ENCODE peak calls at places on chromosomes 13 and 19, in eight cellular contexts. Z is occipital lobe; G is left colon; H is Daoy; U is MCF 10A; K is stimulated activated CD8-positive, alpha-beta memory T cell treated with anti-CD3 and anti-CD28 coated beads, Interleukin-7, amount 100 ng/mL, for 1 hour; I is dermis microvascular lymphatic vessel endothelial cell; V is GM12878. J is an unnamed sample.

GRCh38 chr13:28541966-28542365 is 47.0 kb upstream of the FLT1 start:
- DNase-seq in Z (no peak), G (no peak), H (no peak), U (no peak), K (no peak), I (no peak), V (no peak), J (no peak)

GRCh38 chr13:52345048-52345447 is 60.9 kb downstream of the THSD1 start:
- DNase-seq in Z (no peak), G (no peak), H (no peak), U (peak; percentile 43), K (no peak), I (peak; percentile 60), V (no peak), J (no peak)

GRCh38 chr13:40692946-40693345 is 26.5 kb upstream of the FOXO1 start:
- DNase-seq in Z (no peak), G (no peak), H (no peak), U (peak; percentile 21), K (no peak), I (no peak), V (peak; percentile 56), J (no peak)

GRCh38 chr19:12954150-12954962 is 2.7 kb downstream of the GADD45GIP1 start:
- DNase-seq in Z (no peak), G (no peak), H (no peak), U (no peak), K (no peak), I (no peak), V (no peak), J (no peak)

GRCh38 chr13:45564108-45564507 is 51.4 kb downstream of the ERICH6B start:
- DNase-seq in Z (no peak), G (no peak), H (peak; percentile 42), U (peak; percentile 58), K (no peak), I (peak; percentile 14), V (no peak), J (no peak)

GRCh38 chr19:12757544-12758274 is 6.1 kb downstream of the BEST2 start:
- DNase-seq in Z (peak; percentile 13), G (peak; percentile 65), H (peak; percentile 72), U (peak; percentile 72), K (peak; percentile 41), I (peak; percentile 73), V (no peak), J (peak; percentile 35)

GRCh38 chr19:49594157-49595005 is 3.4 kb downstream of the PRR12 start:
- DNase-seq in Z (no peak), G (no peak), H (no peak), U (no peak), K (no peak), I (no peak), V (no peak), J (no peak)

GRCh38 chr13:33303885-33304284 is 18.3 kb upstream of the STARD13 start:
- DNase-seq in Z (no peak), G (no peak), H (no peak), U (no peak), K (no peak), I (no peak), V (no peak), J (no peak)

GRCh38 chr13:26508885-26509284 is 48.6 kb upstream of the WASF3 start:
- DNase-seq in Z (no peak), G (peak; percentile 46), H (peak; percentile 36), U (peak; percentile 96), K (no peak), I (peak; percentile 21), V (no peak), J (peak; percentile 79)

GRCh38 chr19:14023404-14024235 is 4.3 kb upstream of the RLN3 start:
- DNase-seq in Z (no peak), G (peak; percentile 69), H (peak; percentile 80), U (peak; percentile 70), K (no peak), I (peak; percentile 86), V (no peak), J (no peak)